ENCODE peak calls at places on chromosomes 6 and 20, in five cellular contexts. O is CD4-positive, alpha-beta memory T cell; G is left ventricle myocardium inferior; R is H9; Q is colonic mucosa. L is an unnamed sample.

GRCh38 chr6:163354779-163355431 is 59.6 kb upstream of the QKI start:
- DNase-seq in O (no peak), G (peak; percentile 73), R (no peak), Q (no peak), L (no peak)

GRCh38 chr6:125511809-125512341 is 210.1 kb upstream of the HDDC2 start:
- DNase-seq in O (no peak), G (no peak), R (no peak), Q (no peak), L (no peak)

GRCh38 chr6:157775376-157775775 is 47.7 kb upstream of the SNX9 start:
- DNase-seq in O (no peak), G (no peak), R (no peak), Q (no peak), L (no peak)

GRCh38 chr20:24160563-24161355 is 172.2 kb upstream of the GGTLC1 start:
- DNase-seq in O (no peak), G (peak; percentile 22), R (peak; percentile 58), Q (peak; percentile 37), L (no peak)

GRCh38 chr6:169799474-169799926 is 48.1 kb downstream of the ERMARD start:
- DNase-seq in O (no peak), G (no peak), R (no peak), Q (peak; percentile 15), L (no peak)

GRCh38 chr6:5151295-5151954 is 66.3 kb downstream of the PPP1R3G start:
- DNase-seq in O (no peak), G (no peak), R (no peak), Q (no peak), L (no peak)

GRCh38 chr6:169841251-169841650 is 89.8 kb downstream of the ERMARD start:
- DNase-seq in O (no peak), G (no peak), R (peak; percentile 4), Q (peak; percentile 6), L (no peak)

GRCh38 chr20:54134445-54135220 is 39.2 kb downstream of the CYP24A1 start:
- DNase-seq in O (no peak), G (no peak), R (no peak), Q (no peak), L (no peak)

GRCh38 chr6:108167449-108167903 is 1.7 kb downstream of the NR2E1 start:
- DNase-seq in O (no peak), G (no peak), R (peak; percentile 74), Q (no peak), L (no peak)

GRCh38 chr6:139533573-139534471 is 159.4 kb upstream of the CITED2 start:
- DNase-seq in O (peak; percentile 6), G (no peak), R (no peak), Q (peak; percentile 81), L (no peak)

DNA sequence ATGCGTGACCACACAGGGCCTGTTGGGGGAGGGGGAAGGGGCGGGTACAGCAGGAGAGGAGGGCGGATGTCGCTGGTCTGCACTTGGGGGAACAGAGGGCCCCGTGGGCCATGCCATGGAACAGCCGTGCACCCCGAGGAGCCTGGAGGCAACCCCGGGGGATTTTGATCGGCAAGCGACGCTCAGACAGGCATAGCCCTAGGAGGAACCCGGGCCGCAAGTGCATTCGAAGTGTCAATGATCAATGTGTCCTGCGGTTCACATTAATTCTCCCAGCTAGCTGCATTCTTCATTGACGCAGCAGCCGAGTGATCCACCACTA is 772.8 kb upstream of the DEFB115 start:
- DNase-seq in O (no peak), G (no peak), R (no peak), Q (no peak), L (no peak)
- H3K9me3 ChIP-seq in O (no peaks in the 10 kb centered on the region), G (peaks cover 57% of the 10 kb centered on the region), R (peaks cover 53% of the 10 kb centered on the region), Q (no peaks in the 10 kb centered on the region), L (no peaks in the 10 kb centered on the region)

GRCh38 chr6:20715135-20715806 is 181.0 kb downstream of the CDKAL1 start:
- DNase-seq in O (no peak), G (no peak), R (no peak), Q (no peak), L (no peak)
- H3K9me3 ChIP-seq in O (no peaks in the 10 kb centered on the region), G (no peaks in the 10 kb centered on the region), R (no peaks in the 10 kb centered on the region), Q (no peaks in the 10 kb centered on the region), L (no peaks in the 10 kb centered on the region)

DNA sequence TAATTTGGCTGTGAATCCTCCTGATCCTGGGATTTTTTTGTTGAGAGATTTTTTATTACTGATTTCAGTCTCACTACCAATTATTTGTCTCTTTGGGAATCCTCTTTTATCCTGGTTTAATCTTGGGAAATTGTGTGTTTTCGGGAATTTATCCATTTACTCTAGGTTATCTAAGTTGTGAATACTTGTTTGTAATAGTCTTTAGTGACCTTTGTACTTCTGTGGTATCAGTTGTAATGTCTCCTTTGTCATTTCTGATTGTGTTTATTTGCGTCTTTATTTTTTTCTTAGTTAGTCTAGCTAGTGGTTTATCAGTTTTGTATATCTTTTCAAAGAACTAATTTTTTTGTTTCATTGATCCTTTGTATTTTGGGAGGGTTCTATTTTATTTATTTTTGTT is 27.3 kb upstream of the ZNF337 start:
- DNase-seq in O (no peak), G (no peak), R (no peak), Q (no peak), L (no peak)
- H3K9me3 ChIP-seq in O (no peaks in the 10 kb centered on the region), G (peaks cover 56% of the 10 kb centered on the region), R (no peaks in the 10 kb centered on the region), Q (no peaks in the 10 kb centered on the region), L (no peaks in the 10 kb centered on the region)

GRCh38 chr20:39574061-39574460 is 611.9 kb downstream of the DHX35 start:
- DNase-seq in O (no peak), G (no peak), R (no peak), Q (no peak), L (no peak)

GRCh38 chr20:39571171-39571570 is 609.0 kb downstream of the DHX35 start:
- DNase-seq in O (no peak), G (no peak), R (no peak), Q (no peak), L (no peak)

GRCh38 chr20:39581034-39581433 is 618.9 kb downstream of the DHX35 start:
- DNase-seq in O (no peak), G (no peak), R (no peak), Q (no peak), L (no peak)

GRCh38 chr20:39576786-39577185 is 614.6 kb downstream of the DHX35 start:
- DNase-seq in O (no peak), G (no peak), R (no peak), Q (no peak), L (no peak)
- H3K9me3 ChIP-seq in O (no peaks in the 10 kb centered on the region), G (peaks cover 17% of the 10 kb centered on the region), R (no peaks in the 10 kb centered on the region), Q (no peaks in the 10 kb centered on the region), L (no peaks in the 10 kb centered on the region)

GRCh38 chr6:167680605-167681149 is 146.0 kb upstream of the AFDN start:
- DNase-seq in O (no peak), G (no peak), R (no peak), Q (no peak), L (no peak)

GRCh38 chr6:167678102-167679101 is 148.3 kb upstream of the AFDN start:
- DNase-seq in O (no peak), G (peak; percentile 62), R (peak; percentile 76), Q (peak; percentile 67), L (no peak)

GRCh38 chr6:167679137-167679736 is 147.5 kb upstream of the AFDN start:
- DNase-seq in O (no peak), G (no peak), R (no peak), Q (no peak), L (no peak)

GRCh38 chr6:167682125-167682524 is 144.6 kb upstream of the AFDN start:
- DNase-seq in O (no peak), G (no peak), R (no peak), Q (no peak), L (no peak)

GRCh38 chr6:167679791-167680604 is 146.7 kb upstream of the AFDN start:
- DNase-seq in O (no peak), G (no peak), R (no peak), Q (no peak), L (no peak)
- H3K9me3 ChIP-seq in O (no peaks in the 10 kb centered on the region), G (no peaks in the 10 kb centered on the region), R (no peaks in the 10 kb centered on the region), Q (no peaks in the 10 kb centered on the region), L (no peaks in the 10 kb centered on the region)

GRCh38 chr20:51301026-51301425 is 241.5 kb downstream of the NFATC2 start:
- DNase-seq in O (no peak), G (no peak), R (no peak), Q (no peak), L (no peak)
- H3K9me3 ChIP-seq in O (no peaks in the 10 kb centered on the region), G (peaks cover 41% of the 10 kb centered on the region), R (peaks cover 33% of the 10 kb centered on the region), Q (no peaks in the 10 kb centered on the region), L (no peaks in the 10 kb centered on the region)

DNA sequence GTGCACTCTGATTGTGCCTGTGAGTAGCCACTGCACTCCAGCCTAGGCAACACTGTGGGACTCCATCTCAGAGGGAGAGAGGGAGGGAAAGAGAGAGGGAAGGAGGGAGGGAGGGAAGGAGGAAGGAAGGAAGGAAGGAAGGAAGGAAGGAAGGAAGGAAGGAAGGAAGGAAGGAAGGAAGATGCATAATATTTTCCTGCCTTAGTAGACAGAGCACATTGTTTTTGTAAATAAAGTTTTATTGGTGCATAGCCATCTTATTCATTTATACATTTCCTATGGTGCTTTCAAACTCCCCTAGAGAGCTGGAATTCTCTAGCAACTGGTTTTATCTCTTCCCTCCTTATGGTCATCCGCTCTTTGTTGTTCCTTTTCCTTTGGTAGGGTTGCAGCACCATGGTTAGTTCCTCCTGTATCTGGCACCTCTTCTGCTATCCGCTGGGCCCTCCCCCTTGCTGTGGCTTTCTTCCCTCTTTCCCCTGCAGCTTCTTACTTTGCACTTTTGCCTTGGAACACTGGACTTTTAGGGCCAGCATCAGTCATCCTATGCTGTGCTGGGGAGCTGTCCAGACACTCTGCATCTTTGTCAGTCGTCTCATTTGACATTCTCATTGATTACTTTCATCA is 20.2 kb downstream of the GPR6 start:
- DNase-seq in O (no peak), G (no peak), R (no peak), Q (no peak), L (no peak)
- H3K9me3 ChIP-seq in O (no peaks in the 10 kb centered on the region), G (no peaks in the 10 kb centered on the region), R (no peaks in the 10 kb centered on the region), Q (no peaks in the 10 kb centered on the region), L (no peaks in the 10 kb centered on the region)

L was measured in T-helper 17 cell.